ENCODE peak calls at places on chromosomes 7 and 10, in ten cellular contexts. One of them, this sample, is unnamed.

GRCh38 chr7:127968547-127968946 is 62.7 kb downstream of the LRRC4 start:
- DNase-seq in effector memory CD4-positive, alpha-beta T cell: no peak
- DNase-seq in GM23248: no peak
- DNase-seq in Peyer's patch: no peak
- DNase-seq in CD4-positive, alpha-beta memory T cell: no peak
- DNase-seq in ovary: no peak
- DNase-seq in OCI-LY7: no peak
- DNase-seq in neural progenitor cell: no peak
- DNase-seq in aorta: no peak
- DNase-seq in adrenal gland: no peak
- DNase-seq in this sample: no peak

GRCh38 chr7:33310546-33310945 is 181.2 kb downstream of the BBS9 start:
- DNase-seq in effector memory CD4-positive, alpha-beta T cell: no peak
- DNase-seq in GM23248: no peak
- DNase-seq in Peyer's patch: no peak
- DNase-seq in CD4-positive, alpha-beta memory T cell: no peak
- DNase-seq in ovary: no peak
- DNase-seq in OCI-LY7: no peak
- DNase-seq in neural progenitor cell: no peak
- DNase-seq in aorta: no peak
- DNase-seq in adrenal gland: no peak
- DNase-seq in this sample: no peak

GRCh38 chr7:2666588-2667250 is 21.3 kb upstream of the AMZ1 start:
- DNase-seq in effector memory CD4-positive, alpha-beta T cell: no peak
- DNase-seq in GM23248: no peak
- DNase-seq in Peyer's patch: no peak
- DNase-seq in CD4-positive, alpha-beta memory T cell: no peak
- DNase-seq in ovary: no peak
- DNase-seq in OCI-LY7: no peak
- DNase-seq in neural progenitor cell: no peak
- DNase-seq in aorta: no peak
- DNase-seq in adrenal gland: no peak
- DNase-seq in this sample: no peak

GRCh38 chr10:47269294-47269693 is 30.7 kb upstream of the GDF10 start:
- DNase-seq in effector memory CD4-positive, alpha-beta T cell: no peak
- DNase-seq in GM23248: no peak
- DNase-seq in Peyer's patch: no peak
- DNase-seq in CD4-positive, alpha-beta memory T cell: no peak
- DNase-seq in ovary: no peak
- DNase-seq in OCI-LY7: no peak
- DNase-seq in neural progenitor cell: no peak
- DNase-seq in aorta: no peak
- DNase-seq in adrenal gland: no peak
- DNase-seq in this sample: no peak

GRCh38 chr10:69004821-69005220 is 16.2 kb downstream of the KIFBP start:
- DNase-seq in effector memory CD4-positive, alpha-beta T cell: no peak
- DNase-seq in GM23248: peak; percentile 78
- DNase-seq in Peyer's patch: no peak
- DNase-seq in CD4-positive, alpha-beta memory T cell: peak; percentile 62
- DNase-seq in ovary: no peak
- DNase-seq in OCI-LY7: peak; percentile 49
- DNase-seq in neural progenitor cell: peak; percentile 13
- DNase-seq in aorta: no peak
- DNase-seq in adrenal gland: no peak
- DNase-seq in this sample: peak; percentile 69

GRCh38 chr10:78777466-78778256 is 291.1 kb upstream of the ZMIZ1 start:
- DNase-seq in effector memory CD4-positive, alpha-beta T cell: no peak
- DNase-seq in GM23248: peak; percentile 65
- DNase-seq in Peyer's patch: peak; percentile 43
- DNase-seq in CD4-positive, alpha-beta memory T cell: no peak
- DNase-seq in ovary: peak; percentile 72
- DNase-seq in OCI-LY7: no peak
- DNase-seq in neural progenitor cell: no peak
- DNase-seq in aorta: no peak
- DNase-seq in adrenal gland: no peak
- DNase-seq in this sample: no peak

GRCh38 chr10:79149662-79150443 is 81.1 kb downstream of the ZMIZ1 start:
- DNase-seq in effector memory CD4-positive, alpha-beta T cell: no peak
- DNase-seq in GM23248: peak; percentile 96
- DNase-seq in Peyer's patch: peak; percentile 79
- DNase-seq in CD4-positive, alpha-beta memory T cell: peak; percentile 24
- DNase-seq in ovary: peak; percentile 80
- DNase-seq in OCI-LY7: peak; percentile 48
- DNase-seq in neural progenitor cell: peak; percentile 40
- DNase-seq in aorta: peak; percentile 88
- DNase-seq in adrenal gland: peak; percentile 75
- DNase-seq in this sample: peak; percentile 12

GRCh38 chr7:3260425-3260762 is 40.7 kb upstream of the SDK1 start:
- DNase-seq in effector memory CD4-positive, alpha-beta T cell: no peak
- DNase-seq in GM23248: peak; percentile 65
- DNase-seq in Peyer's patch: no peak
- DNase-seq in CD4-positive, alpha-beta memory T cell: no peak
- DNase-seq in ovary: no peak
- DNase-seq in OCI-LY7: no peak
- DNase-seq in neural progenitor cell: no peak
- DNase-seq in aorta: no peak
- DNase-seq in adrenal gland: no peak
- DNase-seq in this sample: no peak

GRCh38 chr10:127948791-127949190 is 41.9 kb downstream of the PTPRE start:
- DNase-seq in effector memory CD4-positive, alpha-beta T cell: no peak
- DNase-seq in GM23248: no peak
- DNase-seq in Peyer's patch: no peak
- DNase-seq in CD4-positive, alpha-beta memory T cell: no peak
- DNase-seq in ovary: no peak
- DNase-seq in OCI-LY7: no peak
- DNase-seq in neural progenitor cell: no peak
- DNase-seq in aorta: no peak
- DNase-seq in adrenal gland: no peak
- DNase-seq in this sample: no peak

GRCh38 chr10:127947206-127947605 is 40.3 kb downstream of the PTPRE start:
- DNase-seq in effector memory CD4-positive, alpha-beta T cell: no peak
- DNase-seq in GM23248: peak; percentile 15
- DNase-seq in Peyer's patch: no peak
- DNase-seq in CD4-positive, alpha-beta memory T cell: no peak
- DNase-seq in ovary: no peak
- DNase-seq in OCI-LY7: no peak
- DNase-seq in neural progenitor cell: no peak
- DNase-seq in aorta: no peak
- DNase-seq in adrenal gland: no peak
- DNase-seq in this sample: no peak

GRCh38 chr10:127952575-127952869 is 45.6 kb downstream of the PTPRE start:
- DNase-seq in effector memory CD4-positive, alpha-beta T cell: no peak
- DNase-seq in GM23248: no peak
- DNase-seq in Peyer's patch: no peak
- DNase-seq in CD4-positive, alpha-beta memory T cell: no peak
- DNase-seq in ovary: no peak
- DNase-seq in OCI-LY7: no peak
- DNase-seq in neural progenitor cell: no peak
- DNase-seq in aorta: no peak
- DNase-seq in adrenal gland: no peak
- DNase-seq in this sample: no peak

GRCh38 chr10:127951861-127952574 is 45.1 kb downstream of the PTPRE start:
- DNase-seq in effector memory CD4-positive, alpha-beta T cell: no peak
- DNase-seq in GM23248: no peak
- DNase-seq in Peyer's patch: no peak
- DNase-seq in CD4-positive, alpha-beta memory T cell: no peak
- DNase-seq in ovary: no peak
- DNase-seq in OCI-LY7: no peak
- DNase-seq in neural progenitor cell: no peak
- DNase-seq in aorta: no peak
- DNase-seq in adrenal gland: no peak
- DNase-seq in this sample: no peak

GRCh38 chr10:127949831-127950230 is 42.9 kb downstream of the PTPRE start:
- DNase-seq in effector memory CD4-positive, alpha-beta T cell: no peak
- DNase-seq in GM23248: no peak
- DNase-seq in Peyer's patch: no peak
- DNase-seq in CD4-positive, alpha-beta memory T cell: no peak
- DNase-seq in ovary: no peak
- DNase-seq in OCI-LY7: no peak
- DNase-seq in neural progenitor cell: no peak
- DNase-seq in aorta: no peak
- DNase-seq in adrenal gland: no peak
- DNase-seq in this sample: no peak
- H3K4me1 ChIP-seq in effector memory CD4-positive, alpha-beta T cell: peaks cover 8% of the 10 kb centered on the region
- H3K4me1 ChIP-seq in GM23248: peaks cover 9% of the 10 kb centered on the region
- H3K4me1 ChIP-seq in Peyer's patch: no peaks in the 10 kb centered on the region
- H3K4me1 ChIP-seq in CD4-positive, alpha-beta memory T cell: peaks cover 13% of the 10 kb centered on the region
- H3K4me1 ChIP-seq in ovary: no peaks in the 10 kb centered on the region
- H3K4me1 ChIP-seq in OCI-LY7: peaks cover 16% of the 10 kb centered on the region
- H3K4me1 ChIP-seq in neural progenitor cell: peaks cover 3% of the 10 kb centered on the region
- H3K4me1 ChIP-seq in aorta: peaks cover 5% of the 10 kb centered on the region
- H3K4me1 ChIP-seq in adrenal gland: peaks cover 5% of the 10 kb centered on the region
- H3K4me1 ChIP-seq in this sample: peaks cover 6% of the 10 kb centered on the region

GRCh38 chr10:118745056-118745455 is 9.7 kb downstream of the CACUL1 start:
- DNase-seq in effector memory CD4-positive, alpha-beta T cell: no peak
- DNase-seq in GM23248: no peak
- DNase-seq in Peyer's patch: no peak
- DNase-seq in CD4-positive, alpha-beta memory T cell: no peak
- DNase-seq in ovary: no peak
- DNase-seq in OCI-LY7: no peak
- DNase-seq in neural progenitor cell: no peak
- DNase-seq in aorta: no peak
- DNase-seq in adrenal gland: no peak
- DNase-seq in this sample: no peak

GRCh38 chr10:118752401-118752800 is 2.4 kb downstream of the CACUL1 start:
- DNase-seq in effector memory CD4-positive, alpha-beta T cell: no peak
- DNase-seq in GM23248: no peak
- DNase-seq in Peyer's patch: no peak
- DNase-seq in CD4-positive, alpha-beta memory T cell: no peak
- DNase-seq in ovary: no peak
- DNase-seq in OCI-LY7: no peak
- DNase-seq in neural progenitor cell: no peak
- DNase-seq in aorta: no peak
- DNase-seq in adrenal gland: no peak
- DNase-seq in this sample: no peak

GRCh38 chr10:118742787-118743186 is 12.0 kb downstream of the CACUL1 start:
- DNase-seq in effector memory CD4-positive, alpha-beta T cell: no peak
- DNase-seq in GM23248: peak; percentile 58
- DNase-seq in Peyer's patch: no peak
- DNase-seq in CD4-positive, alpha-beta memory T cell: no peak
- DNase-seq in ovary: no peak
- DNase-seq in OCI-LY7: no peak
- DNase-seq in neural progenitor cell: no peak
- DNase-seq in aorta: no peak
- DNase-seq in adrenal gland: no peak
- DNase-seq in this sample: no peak

GRCh38 chr10:118751272-118751671 is 3.5 kb downstream of the CACUL1 start:
- DNase-seq in effector memory CD4-positive, alpha-beta T cell: no peak
- DNase-seq in GM23248: peak; percentile 21
- DNase-seq in Peyer's patch: no peak
- DNase-seq in CD4-positive, alpha-beta memory T cell: no peak
- DNase-seq in ovary: no peak
- DNase-seq in OCI-LY7: no peak
- DNase-seq in neural progenitor cell: no peak
- DNase-seq in aorta: no peak
- DNase-seq in adrenal gland: no peak
- DNase-seq in this sample: no peak

GRCh38 chr10:118748041-118748440 is 6.7 kb downstream of the CACUL1 start:
- DNase-seq in effector memory CD4-positive, alpha-beta T cell: no peak
- DNase-seq in GM23248: no peak
- DNase-seq in Peyer's patch: no peak
- DNase-seq in CD4-positive, alpha-beta memory T cell: no peak
- DNase-seq in ovary: no peak
- DNase-seq in OCI-LY7: no peak
- DNase-seq in neural progenitor cell: no peak
- DNase-seq in aorta: no peak
- DNase-seq in adrenal gland: no peak
- DNase-seq in this sample: no peak
- H3K36me3 ChIP-seq in effector memory CD4-positive, alpha-beta T cell: no peaks in the 10 kb centered on the region
- H3K36me3 ChIP-seq in GM23248: no peaks in the 10 kb centered on the region
- H3K36me3 ChIP-seq in Peyer's patch: no peaks in the 10 kb centered on the region
- H3K36me3 ChIP-seq in CD4-positive, alpha-beta memory T cell: no peaks in the 10 kb centered on the region
- H3K36me3 ChIP-seq in ovary: no peaks in the 10 kb centered on the region
- H3K36me3 ChIP-seq in OCI-LY7: peaks cover 21% of the 10 kb centered on the region
- H3K36me3 ChIP-seq in neural progenitor cell: no peaks in the 10 kb centered on the region
- H3K36me3 ChIP-seq in aorta: no peaks in the 10 kb centered on the region
- H3K36me3 ChIP-seq in adrenal gland: no peaks in the 10 kb centered on the region
- H3K36me3 ChIP-seq in this sample: no peaks in the 10 kb centered on the region

DNA sequence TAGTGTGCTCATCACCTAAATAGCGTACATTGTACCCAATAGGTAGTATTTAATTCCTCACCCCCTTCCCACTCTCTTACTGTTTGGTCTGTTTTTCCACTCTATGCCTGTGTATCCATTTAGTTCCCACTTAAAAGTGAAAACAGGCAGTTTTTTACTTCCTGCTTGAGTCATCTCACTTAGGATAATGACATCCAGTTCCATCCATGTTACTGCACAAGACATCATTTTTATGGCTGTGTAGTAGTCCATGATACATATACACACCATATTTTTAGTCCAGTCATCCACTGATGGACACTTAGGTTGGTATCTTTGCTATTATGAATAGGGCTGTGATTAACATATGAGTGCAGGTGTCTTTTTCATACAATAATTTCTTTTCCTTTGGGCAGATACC is 10.1 kb downstream of the STK17A start:
- DNase-seq in effector memory CD4-positive, alpha-beta T cell: no peak
- DNase-seq in GM23248: peak; percentile 43
- DNase-seq in Peyer's patch: no peak
- DNase-seq in CD4-positive, alpha-beta memory T cell: no peak
- DNase-seq in ovary: no peak
- DNase-seq in OCI-LY7: no peak
- DNase-seq in neural progenitor cell: no peak
- DNase-seq in aorta: no peak
- DNase-seq in adrenal gland: no peak
- DNase-seq in this sample: no peak
- H3K27ac ChIP-seq in effector memory CD4-positive, alpha-beta T cell: peak overlapping the region; percentile 31
- H3K27ac ChIP-seq in GM23248: peak overlapping the region; percentile 66
- H3K27ac ChIP-seq in Peyer's patch: no peak overlapping the region
- H3K27ac ChIP-seq in CD4-positive, alpha-beta memory T cell: peak overlapping the region; percentile 27
- H3K27ac ChIP-seq in ovary: no peak overlapping the region
- H3K27ac ChIP-seq in OCI-LY7: no peak overlapping the region
- H3K27ac ChIP-seq in neural progenitor cell: no peak overlapping the region
- H3K27ac ChIP-seq in aorta: no peak overlapping the region
- H3K27ac ChIP-seq in adrenal gland: no peak overlapping the region
- H3K27ac ChIP-seq in this sample: peak overlapping the region; percentile 67

GRCh38 chr10:29588640-29589421 is 45.9 kb downstream of the SVIL start:
- DNase-seq in effector memory CD4-positive, alpha-beta T cell: no peak
- DNase-seq in GM23248: peak; percentile 68
- DNase-seq in Peyer's patch: no peak
- DNase-seq in CD4-positive, alpha-beta memory T cell: no peak
- DNase-seq in ovary: no peak
- DNase-seq in OCI-LY7: no peak
- DNase-seq in neural progenitor cell: no peak
- DNase-seq in aorta: no peak
- DNase-seq in adrenal gland: no peak
- DNase-seq in this sample: no peak

GRCh38 chr10:29585488-29585976 is 49.2 kb downstream of the SVIL start:
- DNase-seq in effector memory CD4-positive, alpha-beta T cell: no peak
- DNase-seq in GM23248: peak; percentile 22
- DNase-seq in Peyer's patch: no peak
- DNase-seq in CD4-positive, alpha-beta memory T cell: no peak
- DNase-seq in ovary: no peak
- DNase-seq in OCI-LY7: no peak
- DNase-seq in neural progenitor cell: peak; percentile 85
- DNase-seq in aorta: no peak
- DNase-seq in adrenal gland: no peak
- DNase-seq in this sample: no peak

GRCh38 chr10:29583674-29584073 is 51.1 kb downstream of the SVIL start:
- DNase-seq in effector memory CD4-positive, alpha-beta T cell: no peak
- DNase-seq in GM23248: no peak
- DNase-seq in Peyer's patch: no peak
- DNase-seq in CD4-positive, alpha-beta memory T cell: no peak
- DNase-seq in ovary: no peak
- DNase-seq in OCI-LY7: no peak
- DNase-seq in neural progenitor cell: no peak
- DNase-seq in aorta: no peak
- DNase-seq in adrenal gland: no peak
- DNase-seq in this sample: no peak

GRCh38 chr10:29584436-29584835 is 50.3 kb downstream of the SVIL start:
- DNase-seq in effector memory CD4-positive, alpha-beta T cell: no peak
- DNase-seq in GM23248: no peak
- DNase-seq in Peyer's patch: no peak
- DNase-seq in CD4-positive, alpha-beta memory T cell: no peak
- DNase-seq in ovary: no peak
- DNase-seq in OCI-LY7: no peak
- DNase-seq in neural progenitor cell: no peak
- DNase-seq in aorta: no peak
- DNase-seq in adrenal gland: no peak
- DNase-seq in this sample: no peak

DNA sequence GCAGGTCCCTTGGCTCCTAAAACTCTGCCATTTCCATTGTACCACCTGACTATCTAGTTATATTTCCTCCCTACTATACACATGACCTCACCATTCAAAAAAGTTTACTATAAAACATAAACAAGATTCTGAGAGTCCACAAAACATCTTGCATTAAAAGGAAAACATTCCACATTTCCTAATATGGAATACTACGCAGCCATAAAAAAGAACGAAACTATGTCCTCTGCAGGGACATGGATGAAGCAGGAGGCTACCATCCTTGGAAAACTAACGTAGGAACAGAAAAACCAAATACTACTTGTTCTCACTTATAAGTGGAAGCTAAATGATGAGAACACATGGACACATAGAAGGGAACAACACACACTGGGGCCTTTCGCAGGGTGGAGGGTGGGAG is 48.3 kb downstream of the SVIL start:
- DNase-seq in effector memory CD4-positive, alpha-beta T cell: no peak
- DNase-seq in GM23248: no peak
- DNase-seq in Peyer's patch: no peak
- DNase-seq in CD4-positive, alpha-beta memory T cell: no peak
- DNase-seq in ovary: no peak
- DNase-seq in OCI-LY7: no peak
- DNase-seq in neural progenitor cell: no peak
- DNase-seq in aorta: no peak
- DNase-seq in adrenal gland: no peak
- DNase-seq in this sample: no peak
- H3K4me1 ChIP-seq in effector memory CD4-positive, alpha-beta T cell: peaks cover 10% of the 10 kb centered on the region
- H3K4me1 ChIP-seq in GM23248: peaks cover 46% of the 10 kb centered on the region
- H3K4me1 ChIP-seq in Peyer's patch: no peaks in the 10 kb centered on the region
- H3K4me1 ChIP-seq in CD4-positive, alpha-beta memory T cell: peaks cover 8% of the 10 kb centered on the region
- H3K4me1 ChIP-seq in ovary: peaks cover 14% of the 10 kb centered on the region
- H3K4me1 ChIP-seq in OCI-LY7: no peaks in the 10 kb centered on the region
- H3K4me1 ChIP-seq in neural progenitor cell: peaks cover 27% of the 10 kb centered on the region
- H3K4me1 ChIP-seq in aorta: peaks cover 3% of the 10 kb centered on the region
- H3K4me1 ChIP-seq in adrenal gland: peaks cover 36% of the 10 kb centered on the region
- H3K4me1 ChIP-seq in this sample: no peaks in the 10 kb centered on the region